ENCODE peak calls at places on chromosome X, in four cellular contexts. M, T, R and H are unnamed samples. For H3K27me3, the result is how much of the 10 kb centered on the place peaks cover.

GRCh38 chrX:103344606-103345005 is 11.7 kb upstream of the TCEAL9 start:
- DNase-seq in R (no peak), M (no peak), T (no peak), H (no peak)

GRCh38 chrX:96438803-96439202 is 245.8 kb upstream of the DIAPH2 start:
- DNase-seq in M (no peak), T (no peak), R (no peak), H (no peak)

GRCh38 chrX:129908636-129909035 is 2.7 kb downstream of the UTP14A start:
- DNase-seq in M (peak), R (no peak), T (no peak), H (no peak)

GRCh38 chrX:74593593-74593992 is 20.8 kb downstream of the RLIM start:
- DNase-seq in M (no peak), R (no peak), T (no peak), H (no peak)

GRCh38 chrX:133550665-133551064 is 135.4 kb upstream of the GPC4 start:
- DNase-seq in R (no peak), M (no peak), T (no peak), H (no peak)

GRCh38 chrX:12771445-12772069 is 19.7 kb upstream of the PRPS2 start:
- DNase-seq in R (peak), T (peak), M (peak), H (peak)

GRCh38 chrX:44306336-44306735 is 37.1 kb downstream of the EFHC2 start:
- DNase-seq in M (peak), T (no peak), R (no peak), H (no peak)

GRCh38 chrX:54560411-54560810 is 30.4 kb downstream of the GNL3L start:
- DNase-seq in R (no peak), T (no peak), M (no peak), H (no peak)

GRCh38 chrX:118847676-118848075 is 24.1 kb downstream of the ZCCHC12 start:
- DNase-seq in M (peak), T (peak), R (peak), H (peak)

GRCh38 chrX:46777971-46778810 is 19.3 kb upstream of the SLC9A7 start:
- DNase-seq in M (peak), T (no peak), R (no peak), H (no peak)

GRCh38 chrX:68841251-68842049 is 12.6 kb downstream of the EFNB1 start:
- DNase-seq in R (no peak), M (no peak), T (no peak), H (no peak)

GRCh38 chrX:15382809-15383208 is 1.4 kb downstream of the VEGFD start:
- DNase-seq in T (peak), M (no peak), R (no peak), H (peak)

DNA sequence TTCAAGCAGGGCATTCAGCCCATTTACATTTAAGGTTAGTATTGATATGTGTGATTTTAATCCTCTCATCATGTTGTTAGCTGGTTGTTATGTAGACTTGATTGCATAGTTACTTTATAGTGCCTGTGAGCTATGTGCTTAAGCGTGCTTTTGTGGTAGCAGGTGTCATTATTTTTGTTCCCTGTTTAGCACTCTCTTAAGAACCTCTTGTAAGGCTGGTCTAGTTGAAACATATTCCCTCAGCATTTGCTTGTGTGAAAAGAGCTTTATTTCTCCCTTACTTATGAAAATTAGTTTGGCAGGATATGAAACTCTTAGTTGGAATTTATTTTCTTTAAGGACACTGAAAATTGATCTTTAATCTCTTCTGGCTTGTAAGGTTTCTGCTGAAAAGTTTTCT is 326.1 kb downstream of the SH3BGRL start:
- DNase-seq in T (no peak), R (no peak), M (no peak), H (no peak)
- H2AFZ ChIP-seq in T (no peak), R (no peak), M (no peak), H (no peak)

GRCh38 chrX:41084360-41085104 is 713 bp upstream of the USP9X start:
- DNase-seq in T (peak), M (peak), R (peak), H (peak)

GRCh38 chrX:41084044-41084359 is 1.2 kb upstream of the USP9X start:
- DNase-seq in M (no peak), T (no peak), R (no peak), H (no peak)

GRCh38 chrX:41085883-41086626 is 810 bp downstream of the USP9X start:
- DNase-seq in T (peak), R (peak), M (peak), H (peak)

GRCh38 chrX:41086627-41086932 is 1.3 kb downstream of the USP9X start:
- DNase-seq in M (no peak), R (no peak), T (no peak), H (no peak)

GRCh38 chrX:41085105-41085882 is at the start of gene USP9X:
- DNase-seq in R (peak), T (peak), M (peak), H (peak)
- H3K27me3 ChIP-seq in R (under half), T (under half), M (under half), H (under half)

GRCh38 chrX:480861-481417 is 94.2 kb upstream of the PPP2R3B start:
- DNase-seq in R (no peak), M (no peak), T (no peak), H (no peak)

GRCh38 chrX:477441-478012 is 90.8 kb upstream of the PPP2R3B start:
- DNase-seq in M (no peak), T (no peak), R (no peak), H (no peak)

GRCh38 chrX:479273-479981 is 92.7 kb upstream of the PPP2R3B start:
- DNase-seq in M (no peak), T (no peak), R (no peak), H (no peak)

GRCh38 chrX:476724-477075 is 90.0 kb upstream of the PPP2R3B start:
- DNase-seq in T (no peak), M (no peak), R (no peak), H (no peak)

GRCh38 chrX:475926-476723 is 89.4 kb upstream of the PPP2R3B start:
- DNase-seq in R (no peak), T (no peak), M (no peak), H (peak)
- H3K4me3 ChIP-seq in R (no peak), T (no peak), M (no peak), H (no peak)

GRCh38 chrX:49042581-49043219 is 457 bp downstream of the TFE3 start:
- DNase-seq in R (no peak), T (no peak), M (peak), H (no peak)
- H2AFZ ChIP-seq in R (no peak), T (no peak), M (no peak), H (no peak)

GRCh38 chrX:154357205-154357604 is 17.2 kb downstream of the FLNA start:
- DNase-seq in T (no peak), R (no peak), M (no peak), H (no peak)
- H3K27me3 ChIP-seq in T (under half), R (under half), M (under half), H (under half)

GRCh38 chrX:83510466-83511181 is 2.5 kb downstream of the POU3F4 start:
- DNase-seq in R (peak), T (peak), M (no peak), H (peak)

GRCh38 chrX:83509246-83509801 is 1.2 kb downstream of the POU3F4 start:
- DNase-seq in R (no peak), M (no peak), T (peak), H (no peak)

GRCh38 chrX:83511208-83511607 is 3.1 kb downstream of the POU3F4 start:
- DNase-seq in T (peak), R (peak), M (peak), H (peak)

GRCh38 chrX:83508006-83508405 is at the start of gene POU3F4:
- DNase-seq in T (peak), R (no peak), M (peak), H (peak)

DNA sequence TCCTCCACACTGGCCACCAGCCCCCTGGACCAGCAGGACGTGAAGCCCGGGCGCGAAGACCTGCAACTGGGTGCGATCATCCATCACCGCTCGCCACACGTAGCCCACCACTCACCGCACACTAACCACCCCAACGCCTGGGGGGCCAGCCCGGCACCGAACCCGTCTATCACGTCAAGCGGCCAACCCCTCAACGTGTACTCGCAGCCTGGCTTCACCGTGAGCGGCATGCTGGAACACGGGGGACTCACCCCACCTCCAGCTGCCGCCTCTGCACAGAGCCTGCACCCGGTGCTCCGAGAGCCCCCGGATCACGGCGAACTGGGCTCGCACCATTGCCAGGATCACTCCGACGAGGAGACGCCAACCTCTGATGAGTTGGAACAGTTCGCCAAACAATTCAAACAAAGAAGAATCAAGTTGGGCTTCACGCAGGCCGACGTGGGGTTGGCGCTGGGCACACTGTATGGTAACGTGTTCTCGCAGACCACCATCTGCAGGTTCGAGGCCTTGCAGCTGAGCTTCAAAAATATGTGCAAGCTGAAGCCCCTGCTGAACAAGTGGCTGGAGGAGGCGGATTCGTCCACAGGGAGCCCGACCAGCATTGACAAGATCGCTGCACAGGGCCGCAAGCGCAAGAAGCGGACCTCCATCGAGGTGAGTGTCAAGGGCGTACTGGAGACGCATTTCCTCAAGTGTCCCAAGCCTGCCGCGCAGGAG is 596 bp downstream of the POU3F4 start:
- DNase-seq in R (no peak), T (peak), M (peak), H (no peak)
- H3K4me3 ChIP-seq in R (no peak), T (peak), M (no peak), H (peak)